ENCODE peak calls at places on chromosomes 13 and 19, in ten cellular contexts. D, T, F, N, Q, K, P, C, Y and O are unnamed samples.
A peak's percentile ranks its signal among the peaks of the same experiment; 100 is the strongest.

GRCh38 chr19:38734426-38735256 is 9.6 kb downstream of the CAPN12 start:
- DNase-seq in D (peak; percentile 55), T (peak; percentile 41), F (no peak), N (no peak), Q (no peak), K (no peak), P (no peak), C (no peak), Y (peak; percentile 48), O (no peak)

GRCh38 chr13:48575014-48575413 is 42.1 kb upstream of the RCBTB2 start:
- DNase-seq in D (no peak), T (no peak), F (no peak), N (no peak), Q (no peak), K (no peak), P (no peak), C (no peak), Y (no peak), O (no peak)

GRCh38 chr13:48078251-48078656 is 16.6 kb downstream of the MED4 start:
- DNase-seq in D (no peak), T (no peak), F (no peak), N (no peak), Q (no peak), K (no peak), P (no peak), C (no peak), Y (peak; percentile 83), O (no peak)

GRCh38 chr13:112245959-112246358 is 130.2 kb upstream of the SPACA7 start:
- DNase-seq in D (no peak), T (no peak), F (no peak), N (no peak), Q (no peak), K (no peak), P (no peak), C (no peak), Y (no peak), O (no peak)

GRCh38 chr19:34430738-34431625 is 2.8 kb downstream of the UBA2 start:
- DNase-seq in D (peak; percentile 42), T (peak; percentile 66), F (peak; percentile 39), N (no peak), Q (peak; percentile 42), K (peak; percentile 79), P (peak; percentile 0), C (peak; percentile 59), Y (peak; percentile 88), O (peak; percentile 4)

GRCh38 chr19:50796128-50796633 is 6.0 kb downstream of the ACP4 start:
- DNase-seq in D (no peak), T (no peak), F (no peak), N (no peak), Q (no peak), K (no peak), P (no peak), C (no peak), Y (peak; percentile 47), O (no peak)

GRCh38 chr19:48400018-48400742 is 6.7 kb downstream of the GRIN2D start:
- DNase-seq in D (peak; percentile 80), T (peak; percentile 75), F (peak; percentile 40), N (no peak), Q (peak; percentile 56), K (peak; percentile 52), P (peak; percentile 33), C (no peak), Y (no peak), O (no peak)

GRCh38 chr13:49235856-49236431 is 11.8 kb upstream of the CDADC1 start:
- DNase-seq in D (no peak), T (no peak), F (no peak), N (no peak), Q (no peak), K (no peak), P (no peak), C (no peak), Y (no peak), O (no peak)

GRCh38 chr19:15412832-15413231 is 6.0 kb downstream of the AKAP8L start:
- DNase-seq in D (no peak), T (no peak), F (no peak), N (no peak), Q (no peak), K (peak; percentile 53), P (peak; percentile 25), C (no peak), Y (peak; percentile 17), O (no peak)

GRCh38 chr19:46109876-46110275 is 14.6 kb downstream of the IGFL3 start:
- DNase-seq in D (no peak), T (no peak), F (no peak), N (no peak), Q (peak; percentile 18), K (no peak), P (no peak), C (no peak), Y (no peak), O (no peak)

GRCh38 chr13:98563071-98563470 is 13.8 kb downstream of the STK24 start:
- DNase-seq in D (no peak), T (no peak), F (no peak), N (no peak), Q (no peak), K (peak; percentile 55), P (no peak), C (peak; percentile 31), Y (peak; percentile 59), O (no peak)

GRCh38 chr13:76798037-76798436 is 88.2 kb downstream of the KCTD12 start:
- DNase-seq in D (no peak), T (no peak), F (no peak), N (no peak), Q (no peak), K (no peak), P (no peak), C (no peak), Y (peak; percentile 13), O (no peak)

GRCh38 chr13:51729853-51730553 is 74.0 kb downstream of the DHRS12 start:
- DNase-seq in D (no peak), T (no peak), F (peak; percentile 2), N (no peak), Q (peak; percentile 90), K (peak; percentile 92), P (no peak), C (peak; percentile 95), Y (no peak), O (no peak)

GRCh38 chr19:39645800-39646411 is 9.8 kb upstream of the LGALS16 start:
- DNase-seq in D (peak; percentile 51), T (peak; percentile 48), F (peak; percentile 12), N (no peak), Q (peak; percentile 1), K (peak; percentile 28), P (no peak), C (peak; percentile 32), Y (peak; percentile 30), O (no peak)

GRCh38 chr19:48629599-48630288 is 7.4 kb downstream of the DBP start:
- DNase-seq in D (no peak), T (peak; percentile 95), F (no peak), N (no peak), Q (no peak), K (peak; percentile 58), P (no peak), C (no peak), Y (no peak), O (no peak)

GRCh38 chr13:94988654-94989053 is 276.3 kb upstream of the SOX21 start:
- DNase-seq in D (no peak), T (peak; percentile 40), F (no peak), N (no peak), Q (no peak), K (peak; percentile 20), P (no peak), C (peak; percentile 41), Y (peak; percentile 31), O (no peak)

GRCh38 chr19:13164370-13165090 is 14.3 kb downstream of the IER2 start:
- DNase-seq in D (peak; percentile 100), T (peak; percentile 92), F (peak; percentile 54), N (no peak), Q (peak; percentile 88), K (peak; percentile 70), P (peak; percentile 95), C (peak; percentile 48), Y (peak; percentile 30), O (no peak)

GRCh38 chr13:101218484-101218883 is 197.8 kb downstream of the NALCN start:
- DNase-seq in D (no peak), T (no peak), F (no peak), N (no peak), Q (no peak), K (no peak), P (no peak), C (no peak), Y (no peak), O (no peak)

GRCh38 chr13:27375686-27376326 is 48.6 kb upstream of the GTF3A start:
- DNase-seq in D (peak; percentile 71), T (peak; percentile 74), F (peak; percentile 44), N (no peak), Q (peak; percentile 51), K (peak; percentile 64), P (peak; percentile 27), C (peak; percentile 78), Y (peak; percentile 58), O (peak; percentile 55)

GRCh38 chr13:85666356-85666755 is 132.9 kb downstream of the SLITRK6 start:
- DNase-seq in D (no peak), T (peak; percentile 2), F (no peak), N (no peak), Q (no peak), K (no peak), P (peak; percentile 10), C (no peak), Y (no peak), O (no peak)

GRCh38 chr19:36215276-36216171 is 618 bp downstream of the ZNF146 start:
- DNase-seq in D (peak; percentile 15), T (peak; percentile 39), F (no peak), N (no peak), Q (no peak), K (peak; percentile 69), P (no peak), C (peak; percentile 80), Y (peak; percentile 20), O (no peak)

GRCh38 chr19:19655641-19656343 is 7.7 kb downstream of the ATP13A1 start:
- DNase-seq in D (no peak), T (no peak), F (no peak), N (no peak), Q (no peak), K (no peak), P (no peak), C (no peak), Y (no peak), O (no peak)

GRCh38 chr13:21297452-21297851 is 121.0 kb downstream of the MRPL57 start:
- DNase-seq in D (no peak), T (peak; percentile 19), F (no peak), N (no peak), Q (no peak), K (peak; percentile 14), P (peak; percentile 50), C (peak; percentile 28), Y (peak; percentile 43), O (no peak)

GRCh38 chr13:48391257-48391656 is 21.7 kb downstream of the LPAR6 start:
- DNase-seq in D (no peak), T (no peak), F (no peak), N (no peak), Q (no peak), K (no peak), P (no peak), C (no peak), Y (no peak), O (no peak)

GRCh38 chr19:48338253-48338755 is 13.0 kb downstream of the EMP3 start:
- DNase-seq in D (no peak), T (no peak), F (no peak), N (no peak), Q (no peak), K (no peak), P (no peak), C (no peak), Y (no peak), O (no peak)

GRCh38 chr13:102440259-102440936 is 38.5 kb upstream of the FGF14 start:
- DNase-seq in D (peak; percentile 7), T (no peak), F (no peak), N (no peak), Q (no peak), K (no peak), P (no peak), C (no peak), Y (no peak), O (no peak)

GRCh38 chr19:2815923-2816322 is 3.7 kb upstream of the ZNF554 start:
- DNase-seq in D (no peak), T (no peak), F (no peak), N (no peak), Q (no peak), K (no peak), P (no peak), C (no peak), Y (no peak), O (no peak)

GRCh38 chr13:43401364-43401763 is 378.0 kb downstream of the DNAJC15 start:
- DNase-seq in D (no peak), T (no peak), F (no peak), N (no peak), Q (no peak), K (no peak), P (no peak), C (no peak), Y (peak; percentile 1), O (no peak)